ENCODE peak calls at places on chromosomes 5 and 9, in seven cellular contexts. X is GM23338, R is AG10803, P is BJ, N is coronary artery, M is endothelial cell, K is lung. I is an unnamed sample.

GRCh38 chr5:91178461-91178860 is 204.7 kb downstream of the ARRDC3 start:
- DNase-seq in K (no peak), R (peak), P (no peak), X (no peak), N (no peak), M (no peak), I (peak)

GRCh38 chr9:135085830-135086546 is 1.5 kb upstream of the OLFM1 start:
- DNase-seq in X (peak), R (peak), K (peak), M (peak), N (no peak), P (no peak), I (peak)

GRCh38 chr5:169548315-169548714 is 35.3 kb upstream of the SPDL1 start:
- DNase-seq in X (peak), P (no peak), N (no peak), M (no peak), K (no peak), R (peak), I (peak)

GRCh38 chr9:79014929-79015699 is 556.7 kb upstream of the TLE4 start:
- DNase-seq in X (no peak), K (no peak), P (no peak), N (no peak), M (no peak), R (peak), I (no peak)

GRCh38 chr5:72231989-72232703 is 87.9 kb downstream of the MRPS27 start:
- DNase-seq in M (no peak), K (no peak), X (no peak), R (no peak), N (no peak), P (no peak), I (peak)

GRCh38 chr9:117825609-117826347 is 121.6 kb downstream of the TLR4 start:
- DNase-seq in X (no peak), M (no peak), K (no peak), N (no peak), R (no peak), P (no peak), I (no peak)

GRCh38 chr5:100517301-100517974 is 17.7 kb upstream of the FAM174A start:
- DNase-seq in M (no peak), R (no peak), X (peak), K (peak), N (no peak), P (no peak), I (no peak)

GRCh38 chr9:111970827-111971226 is 74.2 kb downstream of the UGCG start:
- DNase-seq in K (no peak), R (no peak), N (no peak), X (no peak), P (no peak), M (no peak), I (no peak)

GRCh38 chr5:142674438-142675210 is 11.3 kb downstream of the FGF1 start:
- DNase-seq in K (no peak), M (no peak), P (peak), R (peak), X (no peak), N (no peak), I (peak)

GRCh38 chr5:151094054-151094858 is 13.4 kb upstream of the TNIP1 start:
- DNase-seq in R (no peak), K (no peak), M (no peak), N (no peak), P (no peak), X (no peak), I (peak)

GRCh38 chr9:98637381-98637780 is 71.4 kb downstream of the GABBR2 start:
- DNase-seq in K (no peak), P (no peak), X (no peak), N (no peak), R (peak), M (no peak), I (no peak)

GRCh38 chr9:74719306-74719705 is 168.4 kb downstream of the TRPM6 start:
- DNase-seq in N (no peak), K (no peak), X (no peak), M (no peak), P (no peak), R (no peak), I (no peak)

GRCh38 chr5:142421158-142421617 is 96.4 kb upstream of the SPRY4 start:
- DNase-seq in R (no peak), P (no peak), N (no peak), X (no peak), K (no peak), M (no peak), I (no peak)

GRCh38 chr5:105167092-105167491 is 1604.5 kb upstream of the NUDT12 start:
- DNase-seq in N (no peak), K (no peak), P (no peak), X (peak), R (no peak), M (no peak), I (no peak)

GRCh38 chr5:133890776-133891280 is 77.6 kb downstream of the C5orf15 start:
- DNase-seq in P (no peak), M (no peak), N (no peak), X (no peak), K (no peak), R (no peak), I (no peak)

GRCh38 chr5:124906339-124907097 is 160.1 kb upstream of the ZNF608 start:
- DNase-seq in K (peak), P (peak), M (peak), N (peak), X (peak), R (peak), I (peak)

GRCh38 chr5:96080557-96080956 is 118.9 kb upstream of the ELL2 start:
- DNase-seq in M (no peak), P (peak), N (no peak), X (no peak), K (no peak), R (peak), I (peak)

GRCh38 chr9:38082456-38083287 is 13.6 kb upstream of the SHB start:
- DNase-seq in M (no peak), R (peak), X (no peak), K (no peak), N (peak), P (no peak), I (no peak)

GRCh38 chr9:19186240-19186639 is 44.3 kb upstream of the DENND4C start:
- DNase-seq in R (peak), M (no peak), X (no peak), P (no peak), N (no peak), K (no peak), I (no peak)

GRCh38 chr5:157303023-157303422 is 37.1 kb downstream of the CYFIP2 start:
- DNase-seq in K (no peak), X (no peak), N (no peak), R (no peak), M (no peak), P (no peak), I (no peak)

DNA sequence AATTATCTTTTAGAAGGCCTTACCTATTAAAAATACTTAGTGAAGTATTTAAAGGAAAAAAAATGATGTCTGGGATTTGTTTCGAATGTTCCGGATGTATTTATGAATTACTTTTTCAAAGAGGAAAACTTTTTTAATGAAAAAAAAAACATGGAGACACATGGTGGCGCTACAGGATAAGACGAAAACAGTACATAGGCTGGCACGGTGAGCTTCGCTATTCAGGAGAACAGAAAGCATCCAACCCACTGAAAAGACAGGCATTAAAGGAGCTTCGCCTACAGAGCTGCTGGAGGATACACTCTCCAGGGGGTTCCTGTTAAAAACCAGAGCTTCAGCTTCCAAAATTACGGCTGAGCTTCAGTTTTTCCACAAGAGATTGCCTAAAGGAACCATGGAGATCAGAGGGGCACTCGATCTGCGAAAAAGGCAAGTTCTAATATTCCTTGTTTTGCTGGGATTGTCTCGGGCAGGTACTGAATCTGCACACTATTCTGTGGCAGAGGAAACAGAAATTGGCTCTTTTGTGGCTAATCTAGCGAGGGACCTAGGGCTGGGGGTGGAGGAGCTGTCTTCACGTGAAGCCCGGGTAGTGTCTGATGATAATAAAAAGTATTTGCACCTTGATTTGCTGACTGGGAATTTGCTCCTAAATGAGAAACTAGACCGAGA is at the start of gene PCDHB14:
- DNase-seq in M (peak), P (no peak), X (peak), N (no peak), K (no peak), R (peak), I (peak)
- TF ChIP-seq CTCF in M (peak), P (peak), X (peak), N (no peak), K (no peak), R (peak), I (no peak)

GRCh38 chr5:122776143-122776542 is 1.3 kb downstream of the SNX2 start:
- DNase-seq in M (no peak), R (no peak), X (no peak), K (no peak), P (no peak), N (no peak), I (no peak)

GRCh38 chr5:122774519-122774860 is 390 bp upstream of the SNX2 start:
- DNase-seq in X (no peak), M (no peak), N (no peak), K (no peak), R (no peak), P (no peak), I (no peak)

GRCh38 chr5:122773615-122774014 is 1.3 kb upstream of the SNX2 start:
- DNase-seq in R (peak), N (no peak), X (no peak), K (no peak), P (no peak), M (no peak), I (peak)

GRCh38 chr5:122775713-122776084 is 819 bp downstream of the SNX2 start:
- DNase-seq in N (no peak), M (no peak), R (peak), P (no peak), X (no peak), K (no peak), I (peak)

GRCh38 chr5:122774861-122775712 is at the start of gene SNX2:
- DNase-seq in R (peak), N (peak), M (peak), K (peak), X (peak), P (peak), I (peak)
- TF ChIP-seq CTCF in R (peak), N (no peak), M (no peak), K (no peak), X (no peak), P (peak), I (peak)

GRCh38 chr9:108351571-108351970 is 504.2 kb downstream of the ACTL7B start:
- DNase-seq in N (no peak), P (no peak), K (no peak), X (no peak), M (no peak), R (no peak), I (no peak)
- TF ChIP-seq CTCF in N (no peak), P (no peak), K (no peak), X (no peak), M (no peak), R (no peak), I (no peak)

DNA sequence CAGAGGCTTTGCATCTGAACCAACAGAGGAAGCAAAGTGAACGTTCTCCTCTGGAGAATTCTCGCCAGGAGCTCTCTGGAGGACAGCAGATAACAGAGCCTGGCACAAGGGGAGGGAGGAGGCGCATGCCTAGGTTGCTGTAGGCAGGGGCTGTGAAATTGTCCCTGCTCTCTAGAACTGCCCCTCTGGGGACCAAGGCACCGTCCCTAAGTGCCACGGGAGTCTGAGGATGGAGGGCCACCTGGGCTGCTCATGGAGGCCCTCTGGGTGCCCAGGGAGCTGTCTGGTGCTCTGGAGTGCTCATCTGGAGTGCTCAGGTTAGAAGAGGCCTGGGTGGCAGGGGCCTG is 77.6 kb downstream of the CACNA1B start:
- DNase-seq in X (no peak), K (no peak), P (no peak), M (no peak), N (no peak), R (no peak), I (no peak)
- TF ChIP-seq CTCF in X (no peak), K (no peak), P (no peak), M (no peak), N (no peak), R (no peak), I (no peak)

GRCh38 chr5:42636425-42636824 is 120.2 kb upstream of the CCDC152 start:
- DNase-seq in K (no peak), R (no peak), P (no peak), X (no peak), M (no peak), N (no peak), I (peak)
- TF ChIP-seq CTCF in K (no peak), R (peak), P (peak), X (peak), M (peak), N (no peak), I (peak)

DNA sequence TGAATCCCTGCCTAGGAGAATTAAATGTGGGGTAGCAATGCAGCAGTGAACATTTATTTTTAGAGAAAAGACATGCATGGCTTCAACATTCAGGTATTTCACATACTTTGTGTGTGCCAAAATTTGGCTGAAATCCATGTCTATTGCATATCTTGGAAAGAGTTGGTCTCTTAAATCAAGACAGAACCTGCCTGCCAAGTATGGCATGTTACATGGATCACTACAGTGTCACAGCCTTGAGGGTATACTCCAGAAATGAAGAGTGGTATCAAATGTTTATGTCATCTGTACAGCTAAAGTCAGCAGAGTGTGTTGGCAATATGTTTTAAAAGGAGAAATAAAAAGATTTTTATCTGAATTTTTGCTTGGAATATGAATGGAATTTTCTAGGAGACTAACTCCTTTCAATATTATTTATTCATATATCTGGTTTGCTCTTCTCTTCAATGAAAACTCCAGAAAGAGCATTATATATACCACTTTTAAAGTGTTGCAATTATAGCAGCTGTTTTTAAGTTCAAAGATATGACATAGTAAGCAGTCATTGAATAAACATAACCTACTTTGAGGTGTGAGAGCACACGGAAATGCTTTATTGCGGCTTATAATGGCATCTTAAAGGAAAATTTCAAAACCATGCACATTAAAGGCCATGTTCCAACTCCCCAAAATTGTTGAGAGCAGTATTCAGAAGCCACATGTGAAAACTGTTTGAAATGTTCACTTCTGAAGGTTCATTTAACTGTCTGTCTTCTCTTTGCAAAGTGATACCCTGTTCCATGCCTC is 95.3 kb upstream of the MINAR2 start:
- DNase-seq in P (no peak), X (no peak), K (no peak), R (no peak), M (no peak), N (no peak), I (no peak)
- TF ChIP-seq CTCF in P (no peak), X (no peak), K (no peak), R (no peak), M (no peak), N (no peak), I (no peak)

I was measured in choroid plexus epithelial cell.